ENCODE peak calls at places on chromosomes 13 and 19, in nine cellular contexts. T, P, C, L, X, B, J, F and M are unnamed samples.

GRCh38 chr19:55647732-55648656 is at the start of gene CCDC106:
- DNase-seq in J (peak; percentile 75), F (peak; percentile 72), B (peak; percentile 79), X (peak; percentile 70), T (peak; percentile 60), L (no peak), C (no peak), P (peak; percentile 76), M (peak; percentile 65)

GRCh38 chr13:110062077-110062776 is 244.7 kb downstream of the COL4A1 start:
- DNase-seq in L (no peak), X (peak; percentile 9), F (no peak), T (no peak), B (peak; percentile 50), C (no peak), J (peak; percentile 23), P (peak; percentile 47), M (peak; percentile 47)

GRCh38 chr19:708154-709141 is at the start of gene PALM:
- DNase-seq in J (no peak), T (no peak), X (no peak), L (no peak), C (no peak), P (no peak), B (no peak), F (no peak), M (no peak)

GRCh38 chr19:45403272-45403671 is 1.6 kb downstream of the PPP1R13L start:
- DNase-seq in B (no peak), F (no peak), J (no peak), T (no peak), X (no peak), P (no peak), C (no peak), L (no peak), M (no peak)

GRCh38 chr13:113474179-113474578 is 16.3 kb downstream of the DCUN1D2 start:
- DNase-seq in P (peak; percentile 86), F (peak; percentile 23), L (no peak), B (no peak), C (no peak), X (no peak), T (peak; percentile 67), J (peak; percentile 69), M (peak; percentile 67)

GRCh38 chr13:110826861-110827672 is 87.8 kb downstream of the ANKRD10 start:
- DNase-seq in P (no peak), B (no peak), J (no peak), C (no peak), X (no peak), T (no peak), L (no peak), F (no peak), M (no peak)

GRCh38 chr19:35268546-35269424 is at the start of gene USF2:
- DNase-seq in F (peak; percentile 80), P (peak; percentile 65), T (peak; percentile 41), J (peak; percentile 66), X (peak; percentile 54), B (peak; percentile 79), C (no peak), L (no peak), M (peak; percentile 66)

GRCh38 chr19:50803633-50804419 is 13.6 kb downstream of the ACP4 start:
- DNase-seq in J (no peak), F (no peak), T (no peak), P (no peak), B (no peak), C (no peak), X (peak; percentile 9), L (no peak), M (no peak)

GRCh38 chr13:77827350-77827749 is 91.3 kb downstream of the EDNRB start:
- DNase-seq in B (peak; percentile 10), F (no peak), C (no peak), T (no peak), P (no peak), X (no peak), L (no peak), J (no peak), M (no peak)

GRCh38 chr13:52001120-52001731 is 10.0 kb downstream of the ATP7B start:
- DNase-seq in J (peak; percentile 12), C (no peak), L (no peak), F (no peak), T (no peak), X (peak; percentile 70), P (peak; percentile 55), B (no peak), M (peak; percentile 62)

DNA sequence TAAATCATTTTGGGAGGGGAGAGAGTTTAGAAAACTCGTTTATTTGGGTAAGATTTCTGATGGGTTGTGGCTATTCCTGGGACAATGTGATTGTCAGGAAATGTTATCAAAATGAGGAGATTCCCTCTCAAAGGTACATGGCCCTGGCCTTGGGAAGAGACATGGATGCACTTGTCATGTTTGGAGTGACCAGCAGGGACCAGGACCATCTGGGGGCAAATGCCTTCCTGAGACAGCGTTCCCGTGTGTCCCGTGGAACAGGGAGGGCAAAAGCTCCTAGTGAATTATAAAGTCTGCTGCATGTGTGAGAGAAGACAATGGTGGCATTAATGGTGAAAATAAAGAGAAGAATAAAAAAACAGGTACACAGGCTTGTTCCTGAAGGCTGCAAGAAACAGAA is 317.3 kb downstream of the ZNF536 start:
- DNase-seq in T (no peak), B (no peak), L (no peak), X (no peak), F (no peak), J (no peak), P (no peak), C (no peak), M (no peak)
- TF ChIP-seq CTCF in T (peak; percentile 12), B (no peak), L (no peak), X (no peak), F (no peak), J (no peak), P (no peak), C (no peak), M (no peak)

GRCh38 chr19:14135355-14135754 is 1.0 kb downstream of the ASF1B start:
- DNase-seq in J (no peak), T (no peak), C (no peak), F (no peak), P (no peak), B (no peak), L (no peak), X (no peak), M (no peak)
- H3K4me3 ChIP-seq in J (peak overlapping the region; percentile 86), T (peak overlapping the region; percentile 79), C (no peak overlapping the region), F (no peak overlapping the region), P (peak overlapping the region; percentile 71), B (no peak overlapping the region), L (no peak overlapping the region), X (peak overlapping the region; percentile 86), M (peak overlapping the region; percentile 68)

GRCh38 chr13:46796129-46796514 is 839 bp downstream of the ESD start:
- DNase-seq in J (no peak), F (no peak), B (no peak), P (no peak), L (no peak), C (no peak), T (no peak), X (no peak), M (no peak)
- TF ChIP-seq CTCF in J (no peak), F (no peak), B (no peak), P (no peak), L (no peak), C (no peak), T (no peak), X (no peak), M (no peak)

GRCh38 chr19:58277748-58278147 is 1.0 kb upstream of the ZNF8 start:
- DNase-seq in F (no peak), J (no peak), P (no peak), C (no peak), X (no peak), B (no peak), L (no peak), T (no peak), M (no peak)
- H3K4me3 ChIP-seq in F (peak overlapping the region; percentile 65), J (peak overlapping the region; percentile 82), P (peak overlapping the region; percentile 92), C (peak overlapping the region; percentile 85), X (peak overlapping the region; percentile 88), B (peak overlapping the region; percentile 92), L (peak overlapping the region; percentile 94), T (peak overlapping the region; percentile 90), M (peak overlapping the region; percentile 81)

GRCh38 chr13:85812282-85812681 is 13.1 kb upstream of the SLITRK6 start:
- DNase-seq in F (no peak), J (no peak), P (no peak), X (no peak), L (no peak), B (no peak), T (no peak), C (no peak), M (no peak)

GRCh38 chr13:85819513-85819912 is 20.3 kb upstream of the SLITRK6 start:
- DNase-seq in F (no peak), P (no peak), T (no peak), B (no peak), X (no peak), J (no peak), C (no peak), L (no peak), M (no peak)

DNA sequence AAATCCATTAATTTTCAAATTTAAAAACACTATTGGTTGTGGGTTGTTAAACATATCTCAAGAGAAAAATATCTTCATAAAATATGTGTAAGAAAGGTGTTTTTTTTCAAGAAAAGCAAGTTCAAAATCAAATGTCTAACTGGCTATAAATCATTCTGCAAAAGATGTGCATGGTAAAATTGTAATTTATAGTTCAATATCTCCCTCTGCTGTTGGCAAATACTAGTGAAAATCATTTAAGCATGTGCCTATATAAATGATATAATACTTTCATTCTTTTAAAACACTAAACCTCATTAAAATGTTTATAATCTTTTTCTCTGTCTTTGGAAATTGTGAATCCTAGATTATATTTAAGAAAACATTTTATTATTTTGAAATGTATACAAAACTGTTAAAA is 17.2 kb upstream of the SLITRK6 start:
- DNase-seq in B (no peak), P (no peak), J (no peak), C (no peak), T (no peak), F (no peak), L (no peak), X (no peak), M (peak; percentile 23)
- TF ChIP-seq CTCF in B (no peak), P (no peak), J (no peak), C (no peak), T (no peak), F (no peak), L (no peak), X (no peak), M (no peak)

GRCh38 chr13:32253911-32254399 is 61.2 kb downstream of the ZAR1L start:
- DNase-seq in P (no peak), C (no peak), B (peak; percentile 45), F (no peak), X (peak; percentile 22), T (no peak), L (no peak), J (no peak), M (no peak)
- H3K4me3 ChIP-seq in P (no peak overlapping the region), C (peak overlapping the region; percentile 75), B (peak overlapping the region; percentile 54), F (peak overlapping the region; percentile 11), X (no peak overlapping the region), T (no peak overlapping the region), L (peak overlapping the region; percentile 50), J (no peak overlapping the region), M (no peak overlapping the region)

GRCh38 chr19:2180114-2180513 is 16.4 kb downstream of the DOT1L start:
- DNase-seq in F (no peak), B (no peak), X (no peak), L (no peak), C (no peak), J (no peak), T (no peak), P (no peak), M (no peak)
- TF ChIP-seq CTCF in F (no peak), B (no peak), X (no peak), L (no peak), C (no peak), J (no peak), T (no peak), P (no peak), M (no peak)

GRCh38 chr13:50208826-50209335 is 193.6 kb downstream of the KCNRG start:
- DNase-seq in X (peak; percentile 89), P (peak; percentile 89), T (peak; percentile 98), J (peak; percentile 57), L (peak; percentile 53), C (no peak), B (peak; percentile 54), F (peak; percentile 21), M (peak; percentile 45)
- H3K4me3 ChIP-seq in X (peak overlapping the region; percentile 52), P (peak overlapping the region; percentile 50), T (peak overlapping the region; percentile 18), J (peak overlapping the region; percentile 26), L (peak overlapping the region; percentile 50), C (peak overlapping the region; percentile 56), B (peak overlapping the region; percentile 38), F (no peak overlapping the region), M (no peak overlapping the region)